ENCODE peak calls at places on chromosomes 3 and 15, in four cellular contexts. B, D, H and Z are unnamed samples.
A peak's percentile ranks its signal among the peaks of the same experiment; 100 is the strongest.

GRCh38 chr15:57570340-57570739 is 21.4 kb upstream of the MYZAP start:
- DNase-seq in B (no peak), D (no peak), H (no peak), Z (no peak)

GRCh38 chr3:168117853-168118313 is 22.2 kb upstream of the GOLIM4 start:
- DNase-seq in B (no peak), D (no peak), H (no peak), Z (peak; percentile 62)

GRCh38 chr3:99114565-99115291 is 213.2 kb upstream of the DCBLD2 start:
- DNase-seq in B (no peak), D (peak; percentile 0), H (no peak), Z (peak; percentile 20)

GRCh38 chr15:22895465-22896190 is 57.2 kb downstream of the NIPA2 start:
- DNase-seq in B (peak; percentile 1), D (no peak), H (peak; percentile 35), Z (no peak)

GRCh38 chr3:56823421-56823926 is 21.7 kb upstream of the ARHGEF3 start:
- DNase-seq in B (no peak), D (no peak), H (no peak), Z (no peak)

GRCh38 chr3:38984110-38984509 is 67.6 kb downstream of the SCN11A start:
- DNase-seq in B (no peak), D (no peak), H (no peak), Z (no peak)

GRCh38 chr3:42652611-42653302 is 740 bp upstream of the ZBTB47 start:
- DNase-seq in B (peak; percentile 16), D (peak; percentile 27), H (peak; percentile 60), Z (peak; percentile 29)

GRCh38 chr3:195542261-195542660 is 864 bp downstream of the PPP1R2 start:
- DNase-seq in B (no peak), D (peak; percentile 32), H (no peak), Z (no peak)

GRCh38 chr3:43207628-43208085 is 78.7 kb upstream of the SNRK start:
- DNase-seq in B (peak; percentile 40), D (no peak), H (no peak), Z (no peak)

GRCh38 chr15:28273468-28273867 is 48.5 kb downstream of the HERC2 start:
- DNase-seq in B (no peak), D (no peak), H (no peak), Z (no peak)

GRCh38 chr3:25910997-25911396 is 121.1 kb downstream of the OXSM start:
- DNase-seq in B (no peak), D (no peak), H (peak; percentile 24), Z (peak; percentile 12)

GRCh38 chr3:113847243-113847642 is 8.7 kb downstream of the GRAMD1C start:
- DNase-seq in B (no peak), D (no peak), H (no peak), Z (no peak)

GRCh38 chr3:30344288-30344687 is 262.1 kb upstream of the TGFBR2 start:
- DNase-seq in B (no peak), D (no peak), H (no peak), Z (peak; percentile 89)

GRCh38 chr3:100875239-100875638 is 118.0 kb downstream of the ABI3BP start:
- DNase-seq in B (no peak), D (peak; percentile 4), H (no peak), Z (no peak)

GRCh38 chr3:140292154-140292553 is 357.2 kb downstream of the CLSTN2 start:
- DNase-seq in B (no peak), D (no peak), H (no peak), Z (no peak)

GRCh38 chr15:66114863-66115425 is 138.6 kb downstream of the MEGF11 start:
- DNase-seq in B (no peak), D (no peak), H (no peak), Z (no peak)

GRCh38 chr3:2071531-2071930 is 27.1 kb upstream of the CNTN4 start:
- DNase-seq in B (no peak), D (no peak), H (no peak), Z (no peak)

GRCh38 chr3:87002346-87002745 is 11.4 kb upstream of the VGLL3 start:
- DNase-seq in B (no peak), D (no peak), H (no peak), Z (no peak)

GRCh38 chr3:191246628-191247027 is 47.6 kb downstream of the OSTN start:
- DNase-seq in B (no peak), D (no peak), H (no peak), Z (no peak)

GRCh38 chr3:25460751-25461150 is 32.7 kb downstream of the RARB start:
- DNase-seq in B (peak; percentile 37), D (no peak), H (no peak), Z (no peak)

GRCh38 chr3:21766002-21766401 is 15.0 kb upstream of the ZNF385D start:
- DNase-seq in B (no peak), D (no peak), H (no peak), Z (no peak)
- TF ChIP-seq NFIC in B (no peak), D (no peak), H (no peak), Z (no peak)

DNA sequence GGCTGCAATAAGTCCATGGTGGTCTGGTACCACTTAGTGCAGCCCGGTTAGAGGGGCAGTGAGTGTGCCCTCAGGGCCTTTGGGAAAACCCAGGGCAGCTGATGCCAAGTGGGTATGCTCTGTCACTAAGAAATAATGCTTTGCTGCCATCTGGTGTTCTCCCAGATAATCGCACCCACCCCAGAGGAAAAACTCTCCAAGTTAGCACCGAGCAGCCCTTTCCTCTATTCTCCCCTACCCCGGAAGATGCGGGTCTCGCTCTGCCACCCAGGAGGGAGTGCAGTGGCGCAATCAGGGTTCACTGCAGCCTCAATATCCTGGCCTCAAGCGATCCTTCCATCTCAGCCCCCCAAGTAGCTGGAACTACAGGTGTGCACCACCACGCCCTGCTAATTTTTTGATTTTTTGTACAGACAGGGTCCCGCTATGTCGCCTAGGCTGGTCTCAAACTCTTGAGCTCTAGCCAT is 21.3 kb upstream of the DAPK2 start:
- DNase-seq in B (peak; percentile 40), D (peak; percentile 90), H (peak; percentile 59), Z (peak; percentile 60)
- TF ChIP-seq NFIC in B (no peak), D (no peak), H (no peak), Z (no peak)

GRCh38 chr3:193897288-193897687 is 238.7 kb upstream of the HES1 start:
- DNase-seq in B (no peak), D (no peak), H (peak; percentile 59), Z (no peak)
- TF ChIP-seq NFIC in B (no peak), D (no peak), H (no peak), Z (no peak)

DNA sequence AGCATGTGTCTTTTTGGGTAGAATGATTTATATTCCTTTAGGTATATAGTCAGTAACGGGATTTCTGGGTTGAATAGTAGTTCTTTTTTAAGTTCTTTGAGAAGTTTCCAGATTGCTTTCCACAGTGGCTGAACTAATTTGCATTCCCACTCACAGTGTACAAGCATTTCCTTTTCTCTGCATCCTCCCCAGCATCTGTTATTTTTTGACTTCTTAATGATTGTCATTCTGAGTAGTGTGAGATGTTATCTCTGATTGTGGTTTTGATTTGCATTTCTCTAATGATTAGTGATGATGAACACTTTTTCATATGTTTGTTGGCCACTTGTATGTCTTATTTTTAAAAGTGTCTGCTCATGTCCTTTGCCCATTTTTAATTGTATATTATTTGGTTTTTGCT is 337.6 kb downstream of the EFHB start:
- DNase-seq in B (peak; percentile 27), D (no peak), H (no peak), Z (no peak)
- TF ChIP-seq NFIC in B (no peak), D (no peak), H (no peak), Z (no peak)

GRCh38 chr15:32124726-32125125 is 94.4 kb downstream of the CHRNA7 start:
- DNase-seq in B (no peak), D (no peak), H (no peak), Z (no peak)
- TF ChIP-seq NFIC in B (no peak), D (no peak), H (no peak), Z (no peak)

GRCh38 chr15:74725845-74726773 is 781 bp upstream of the CYP1A1 start:
- DNase-seq in B (no peak), D (peak; percentile 79), H (peak; percentile 53), Z (peak; percentile 46)
- TF ChIP-seq NFIC in B (no peak), D (no peak), H (no peak), Z (no peak)

DNA sequence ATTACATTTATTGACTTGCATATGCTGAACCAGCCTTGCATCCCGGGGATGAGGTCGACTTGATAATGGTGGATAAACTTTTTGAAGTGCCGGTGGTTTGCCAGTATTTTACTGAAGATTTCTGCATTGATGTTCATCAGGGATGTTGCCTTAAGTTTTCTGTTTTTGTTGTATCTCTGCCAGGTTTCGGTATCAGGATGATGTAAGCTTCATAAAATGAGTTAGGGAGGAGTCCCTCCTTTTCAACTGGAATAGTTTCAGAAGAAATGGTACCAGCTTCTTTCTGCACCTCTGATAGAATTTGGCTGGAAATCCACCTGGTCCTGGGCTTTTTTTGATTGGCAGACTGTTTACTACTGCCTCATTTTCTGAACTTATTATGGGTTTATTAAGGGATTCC is 250.8 kb downstream of the TBC1D5 start:
- DNase-seq in B (no peak), D (no peak), H (no peak), Z (no peak)
- TF ChIP-seq NFIC in B (no peak), D (peak; percentile 29), H (no peak), Z (no peak)